ENCODE peak calls at places on chromosomes 3 and 15, in seven cellular contexts. One of them, this sample, is unnamed.

GRCh38 chr3:50430950-50431435 is 71.7 kb upstream of the TMEM115 start:
- DNase-seq in WTC11: no peak
- DNase-seq in endothelial cell: no peak
- DNase-seq in stimulated activated CD8-positive, alpha-beta memory T cell treated with anti-CD3 and anti-CD28 coated beads, Interleukin-4, amount 100 ng/mL, for 24 hours: no peak
- DNase-seq in mucosa of gallbladder: no peak
- DNase-seq in aorta: no peak
- DNase-seq in HAP-1: no peak
- DNase-seq in this sample: no peak

GRCh38 chr3:8497582-8497981 is 4.0 kb upstream of the LMCD1 start:
- DNase-seq in WTC11: no peak
- DNase-seq in endothelial cell: no peak
- DNase-seq in stimulated activated CD8-positive, alpha-beta memory T cell treated with anti-CD3 and anti-CD28 coated beads, Interleukin-4, amount 100 ng/mL, for 24 hours: no peak
- DNase-seq in mucosa of gallbladder: no peak
- DNase-seq in aorta: no peak
- DNase-seq in HAP-1: no peak
- DNase-seq in this sample: no peak

GRCh38 chr15:87817553-87817952 is 439.0 kb downstream of the NTRK3 start:
- DNase-seq in WTC11: no peak
- DNase-seq in endothelial cell: no peak
- DNase-seq in stimulated activated CD8-positive, alpha-beta memory T cell treated with anti-CD3 and anti-CD28 coated beads, Interleukin-4, amount 100 ng/mL, for 24 hours: no peak
- DNase-seq in mucosa of gallbladder: no peak
- DNase-seq in aorta: no peak
- DNase-seq in HAP-1: no peak
- DNase-seq in this sample: no peak

GRCh38 chr15:100252359-100252758 is 89.4 kb downstream of the ADAMTS17 start:
- DNase-seq in WTC11: no peak
- DNase-seq in endothelial cell: no peak
- DNase-seq in stimulated activated CD8-positive, alpha-beta memory T cell treated with anti-CD3 and anti-CD28 coated beads, Interleukin-4, amount 100 ng/mL, for 24 hours: no peak
- DNase-seq in mucosa of gallbladder: no peak
- DNase-seq in aorta: no peak
- DNase-seq in HAP-1: no peak
- DNase-seq in this sample: no peak

GRCh38 chr15:62163847-62164499 is 1.1 kb downstream of the C2CD4B start:
- DNase-seq in WTC11: peak; percentile 53
- DNase-seq in endothelial cell: peak; percentile 44
- DNase-seq in stimulated activated CD8-positive, alpha-beta memory T cell treated with anti-CD3 and anti-CD28 coated beads, Interleukin-4, amount 100 ng/mL, for 24 hours: no peak
- DNase-seq in mucosa of gallbladder: no peak
- DNase-seq in aorta: no peak
- DNase-seq in HAP-1: no peak
- DNase-seq in this sample: peak; percentile 73

GRCh38 chr3:77873599-77873998 is 833.7 kb downstream of the ROBO2 start:
- DNase-seq in WTC11: no peak
- DNase-seq in endothelial cell: no peak
- DNase-seq in stimulated activated CD8-positive, alpha-beta memory T cell treated with anti-CD3 and anti-CD28 coated beads, Interleukin-4, amount 100 ng/mL, for 24 hours: no peak
- DNase-seq in mucosa of gallbladder: no peak
- DNase-seq in aorta: no peak
- DNase-seq in HAP-1: no peak
- DNase-seq in this sample: no peak

GRCh38 chr3:67493808-67494207 is 160.6 kb downstream of the SUCLG2 start:
- DNase-seq in WTC11: no peak
- DNase-seq in endothelial cell: no peak
- DNase-seq in stimulated activated CD8-positive, alpha-beta memory T cell treated with anti-CD3 and anti-CD28 coated beads, Interleukin-4, amount 100 ng/mL, for 24 hours: no peak
- DNase-seq in mucosa of gallbladder: no peak
- DNase-seq in aorta: no peak
- DNase-seq in HAP-1: no peak
- DNase-seq in this sample: no peak

GRCh38 chr15:50686468-50687301 is at the start of gene TRPM7:
- DNase-seq in WTC11: peak; percentile 80
- DNase-seq in endothelial cell: peak; percentile 80
- DNase-seq in stimulated activated CD8-positive, alpha-beta memory T cell treated with anti-CD3 and anti-CD28 coated beads, Interleukin-4, amount 100 ng/mL, for 24 hours: peak; percentile 85
- DNase-seq in mucosa of gallbladder: peak; percentile 90
- DNase-seq in aorta: peak; percentile 94
- DNase-seq in HAP-1: peak; percentile 81
- DNase-seq in this sample: peak; percentile 97

GRCh38 chr3:176286456-176287115 is 910.7 kb downstream of the TBL1XR1 start:
- DNase-seq in WTC11: no peak
- DNase-seq in endothelial cell: no peak
- DNase-seq in stimulated activated CD8-positive, alpha-beta memory T cell treated with anti-CD3 and anti-CD28 coated beads, Interleukin-4, amount 100 ng/mL, for 24 hours: no peak
- DNase-seq in mucosa of gallbladder: no peak
- DNase-seq in aorta: no peak
- DNase-seq in HAP-1: no peak
- DNase-seq in this sample: no peak

GRCh38 chr15:92525758-92526245 is 129.8 kb downstream of the FAM174B start:
- DNase-seq in WTC11: no peak
- DNase-seq in endothelial cell: no peak
- DNase-seq in stimulated activated CD8-positive, alpha-beta memory T cell treated with anti-CD3 and anti-CD28 coated beads, Interleukin-4, amount 100 ng/mL, for 24 hours: no peak
- DNase-seq in mucosa of gallbladder: no peak
- DNase-seq in aorta: no peak
- DNase-seq in HAP-1: no peak
- DNase-seq in this sample: no peak

GRCh38 chr3:82030932-82031331 is 269.5 kb upstream of the GBE1 start:
- DNase-seq in WTC11: no peak
- DNase-seq in endothelial cell: no peak
- DNase-seq in stimulated activated CD8-positive, alpha-beta memory T cell treated with anti-CD3 and anti-CD28 coated beads, Interleukin-4, amount 100 ng/mL, for 24 hours: no peak
- DNase-seq in mucosa of gallbladder: no peak
- DNase-seq in aorta: no peak
- DNase-seq in HAP-1: no peak
- DNase-seq in this sample: no peak

GRCh38 chr3:44883999-44884431 is 9.6 kb downstream of the TGM4 start:
- DNase-seq in WTC11: no peak
- DNase-seq in endothelial cell: no peak
- DNase-seq in stimulated activated CD8-positive, alpha-beta memory T cell treated with anti-CD3 and anti-CD28 coated beads, Interleukin-4, amount 100 ng/mL, for 24 hours: no peak
- DNase-seq in mucosa of gallbladder: no peak
- DNase-seq in aorta: no peak
- DNase-seq in HAP-1: no peak
- DNase-seq in this sample: no peak

GRCh38 chr15:79970921-79971434 is at the start of gene BCL2A1:
- DNase-seq in WTC11: no peak
- DNase-seq in endothelial cell: no peak
- DNase-seq in stimulated activated CD8-positive, alpha-beta memory T cell treated with anti-CD3 and anti-CD28 coated beads, Interleukin-4, amount 100 ng/mL, for 24 hours: no peak
- DNase-seq in mucosa of gallbladder: no peak
- DNase-seq in aorta: no peak
- DNase-seq in HAP-1: no peak
- DNase-seq in this sample: peak; percentile 25

GRCh38 chr3:13420051-13420816 is at the start of gene NUP210:
- DNase-seq in WTC11: peak; percentile 70
- DNase-seq in endothelial cell: peak; percentile 26
- DNase-seq in stimulated activated CD8-positive, alpha-beta memory T cell treated with anti-CD3 and anti-CD28 coated beads, Interleukin-4, amount 100 ng/mL, for 24 hours: peak; percentile 55
- DNase-seq in mucosa of gallbladder: no peak
- DNase-seq in aorta: no peak
- DNase-seq in HAP-1: peak; percentile 72
- DNase-seq in this sample: peak; percentile 92

GRCh38 chr15:78216276-78217229 is 17.8 kb downstream of the ACSBG1 start:
- DNase-seq in WTC11: no peak
- DNase-seq in endothelial cell: no peak
- DNase-seq in stimulated activated CD8-positive, alpha-beta memory T cell treated with anti-CD3 and anti-CD28 coated beads, Interleukin-4, amount 100 ng/mL, for 24 hours: no peak
- DNase-seq in mucosa of gallbladder: peak; percentile 95
- DNase-seq in aorta: no peak
- DNase-seq in HAP-1: no peak
- DNase-seq in this sample: no peak

GRCh38 chr15:58854598-58854997 is 78.9 kb downstream of the SLTM start:
- DNase-seq in WTC11: no peak
- DNase-seq in endothelial cell: no peak
- DNase-seq in stimulated activated CD8-positive, alpha-beta memory T cell treated with anti-CD3 and anti-CD28 coated beads, Interleukin-4, amount 100 ng/mL, for 24 hours: no peak
- DNase-seq in mucosa of gallbladder: no peak
- DNase-seq in aorta: no peak
- DNase-seq in HAP-1: no peak
- DNase-seq in this sample: no peak

GRCh38 chr3:158727499-158728377 is 4.5 kb downstream of the RARRES1 start:
- DNase-seq in WTC11: peak; percentile 25
- DNase-seq in endothelial cell: peak; percentile 51
- DNase-seq in stimulated activated CD8-positive, alpha-beta memory T cell treated with anti-CD3 and anti-CD28 coated beads, Interleukin-4, amount 100 ng/mL, for 24 hours: no peak
- DNase-seq in mucosa of gallbladder: peak; percentile 74
- DNase-seq in aorta: no peak
- DNase-seq in HAP-1: peak; percentile 53
- DNase-seq in this sample: no peak

GRCh38 chr3:197749315-197749600 is 425 bp upstream of the FYTTD1 start:
- DNase-seq in WTC11: peak; percentile 60
- DNase-seq in endothelial cell: no peak
- DNase-seq in stimulated activated CD8-positive, alpha-beta memory T cell treated with anti-CD3 and anti-CD28 coated beads, Interleukin-4, amount 100 ng/mL, for 24 hours: no peak
- DNase-seq in mucosa of gallbladder: peak; percentile 38
- DNase-seq in aorta: no peak
- DNase-seq in HAP-1: peak; percentile 31
- DNase-seq in this sample: no peak